ENCODE peak calls at places on chromosomes 7 and 10, in five cellular contexts. S is sigmoid colon, N is suprapubic skin, G is spleen, Z is adrenal gland. W is an unnamed sample.

GRCh38 chr10:10780746-10781145 is 236.9 kb upstream of the CELF2 start:
- DNase-seq in S (no peak), N (no peak), G (no peak), Z (no peak), W (no peak)

GRCh38 chr7:16712916-16713315 is 40.6 kb upstream of the TSPAN13 start:
- DNase-seq in S (no peak), N (no peak), G (no peak), Z (no peak), W (no peak)

GRCh38 chr10:17479822-17480221 is 25.4 kb upstream of the ST8SIA6 start:
- DNase-seq in S (no peak), N (no peak), G (no peak), Z (no peak), W (no peak)

GRCh38 chr10:100182908-100183307 is 2.9 kb downstream of the ERLIN1 start:
- DNase-seq in S (no peak), N (no peak), G (no peak), Z (no peak), W (no peak)

GRCh38 chr10:31129261-31129660 is 97.6 kb upstream of the ZNF438 start:
- DNase-seq in S (peak; percentile 87), N (no peak), G (no peak), Z (no peak), W (no peak)

GRCh38 chr7:94975316-94975715 is 67.9 kb downstream of the PPP1R9A start:
- DNase-seq in S (no peak), N (no peak), G (no peak), Z (no peak), W (no peak)

GRCh38 chr7:64651203-64651602 is 14.7 kb upstream of the ZNF107 start:
- DNase-seq in S (no peak), N (no peak), G (no peak), Z (peak; percentile 2), W (peak; percentile 40)

GRCh38 chr10:16519250-16519907 is 2.3 kb downstream of the C1QL3 start:
- DNase-seq in S (no peak), N (no peak), G (no peak), Z (no peak), W (no peak)

GRCh38 chr7:101678713-101679112 is 49.6 kb upstream of the MYL10 start:
- DNase-seq in S (no peak), N (no peak), G (no peak), Z (peak; percentile 62), W (no peak)

GRCh38 chr7:30996261-30996660 is 32.5 kb downstream of the GHRHR start:
- DNase-seq in S (peak; percentile 76), N (no peak), G (no peak), Z (no peak), W (no peak)

GRCh38 chr7:132622081-132622480 is 45.8 kb upstream of the PLXNA4 start:
- DNase-seq in S (no peak), N (no peak), G (no peak), Z (no peak), W (no peak)

GRCh38 chr7:78779788-78780187 is 673.7 kb downstream of the MAGI2 start:
- DNase-seq in S (no peak), N (no peak), G (no peak), Z (no peak), W (no peak)

GRCh38 chr10:95319239-95319638 is 28.4 kb upstream of the PDLIM1 start:
- DNase-seq in S (no peak), N (no peak), G (no peak), Z (no peak), W (no peak)

DNA sequence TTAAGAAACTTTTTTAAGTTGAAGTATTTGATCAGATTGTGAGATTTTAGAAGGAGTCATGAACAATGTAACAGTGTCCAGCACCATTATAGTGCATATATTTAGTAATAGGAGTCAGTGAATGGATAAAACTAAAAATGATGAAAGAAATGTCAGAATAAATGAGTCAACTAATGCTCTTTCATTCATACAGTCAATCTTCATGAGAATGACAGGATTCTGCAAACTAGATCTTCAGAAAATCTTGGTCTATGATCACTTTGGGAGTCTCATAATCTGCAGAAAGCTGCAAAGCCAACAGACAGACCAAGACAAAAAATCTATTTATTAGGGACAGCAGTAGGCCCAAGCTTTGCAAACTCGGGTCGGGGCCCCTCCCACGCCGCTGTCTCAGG is 710 bp downstream of the RNLS start:
- DNase-seq in S (no peak), N (no peak), G (no peak), Z (no peak), W (no peak)
- H3K4me3 ChIP-seq in S (peak overlapping the region; percentile 62), N (peak overlapping the region; percentile 64), G (peak overlapping the region; percentile 83), Z (no peak overlapping the region), W (peak overlapping the region; percentile 65)

DNA sequence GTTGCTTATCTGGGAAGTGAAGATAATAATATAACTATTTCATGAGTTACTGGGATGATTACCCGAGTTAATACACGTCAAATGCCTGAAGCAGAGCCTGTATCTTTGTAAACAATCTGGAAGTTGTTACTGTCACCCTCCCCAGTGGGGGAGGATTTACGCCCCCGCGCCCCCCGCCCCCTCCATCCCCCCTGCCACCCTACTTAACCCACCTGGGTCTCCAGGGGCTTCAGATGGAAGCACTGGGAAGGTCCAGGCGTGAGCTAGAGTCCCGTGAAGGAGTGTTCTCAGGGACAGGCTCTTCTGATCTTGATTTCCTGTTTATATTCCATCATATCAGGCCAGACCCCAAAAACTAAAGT is 691 bp upstream of the PPA1 start:
- DNase-seq in S (no peak), N (no peak), G (no peak), Z (no peak), W (no peak)
- TF ChIP-seq CTCF in S (no peak), N (no peak), G (no peak), Z (no peak), W (no peak)

DNA sequence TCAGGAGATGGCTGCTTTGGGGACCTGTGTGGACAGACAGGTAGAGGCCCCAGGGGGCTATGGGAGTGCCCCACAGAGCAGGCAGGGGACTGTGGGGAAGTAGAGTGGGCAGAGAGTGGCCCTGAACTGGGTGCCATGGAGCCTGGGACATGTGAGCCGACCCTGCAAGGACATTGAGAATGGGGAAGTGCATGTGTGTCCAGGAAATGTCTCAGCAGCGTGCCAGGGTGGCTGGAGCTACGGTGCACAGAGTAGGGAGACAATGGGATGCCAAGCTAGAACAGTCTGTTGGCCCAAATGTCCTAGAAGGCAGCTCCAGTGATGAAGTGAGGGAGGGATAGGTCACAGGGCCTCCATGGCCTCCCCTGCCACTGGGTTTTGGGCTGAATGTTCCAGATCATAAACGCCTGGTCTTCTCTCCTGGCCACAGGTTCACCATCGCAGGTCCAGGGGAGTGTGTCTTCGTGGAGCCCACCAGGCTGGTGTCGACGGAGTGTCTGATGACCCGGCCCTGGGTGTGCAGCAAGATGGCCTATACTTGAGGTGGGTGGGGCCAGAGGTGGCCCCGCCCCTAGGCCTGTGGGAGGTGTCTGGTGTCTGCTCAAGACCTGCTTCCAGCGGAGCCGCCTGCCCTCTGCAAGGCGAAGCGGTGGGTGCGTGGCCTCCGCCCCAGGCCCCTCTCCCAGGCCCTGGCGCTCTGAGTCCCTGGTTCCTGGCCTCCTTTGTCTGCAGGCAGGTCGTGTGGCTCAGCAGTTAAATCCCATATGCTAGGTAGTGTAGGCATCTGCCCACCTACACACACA is 20.5 kb downstream of the CLEC2L start:
- DNase-seq in S (no peak), N (no peak), G (no peak), Z (no peak), W (no peak)
- TF ChIP-seq POLR2A in S (no peak), N (no peak), G (no peak), Z (no peak), W (no peak)

GRCh38 chr10:74194545-74194944 is 43.5 kb downstream of the ADK start:
- DNase-seq in S (no peak), N (no peak), G (no peak), Z (no peak), W (no peak)
- H3K4me3 ChIP-seq in S (no peak overlapping the region), N (no peak overlapping the region), G (no peak overlapping the region), Z (no peak overlapping the region), W (no peak overlapping the region)

GRCh38 chr7:134553976-134554375 is 5.1 kb downstream of the AKR1B15 start:
- DNase-seq in S (no peak), N (no peak), G (no peak), Z (no peak), W (no peak)

GRCh38 chr7:134548877-134549276 is at the start of gene AKR1B15:
- DNase-seq in S (no peak), N (peak; percentile 69), G (no peak), Z (no peak), W (peak; percentile 43)

GRCh38 chr7:134549366-134549765 is 456 bp downstream of the AKR1B15 start:
- DNase-seq in S (no peak), N (no peak), G (no peak), Z (no peak), W (no peak)

GRCh38 chr7:134554417-134554966 is 5.6 kb downstream of the AKR1B15 start:
- DNase-seq in S (no peak), N (no peak), G (no peak), Z (no peak), W (no peak)

DNA sequence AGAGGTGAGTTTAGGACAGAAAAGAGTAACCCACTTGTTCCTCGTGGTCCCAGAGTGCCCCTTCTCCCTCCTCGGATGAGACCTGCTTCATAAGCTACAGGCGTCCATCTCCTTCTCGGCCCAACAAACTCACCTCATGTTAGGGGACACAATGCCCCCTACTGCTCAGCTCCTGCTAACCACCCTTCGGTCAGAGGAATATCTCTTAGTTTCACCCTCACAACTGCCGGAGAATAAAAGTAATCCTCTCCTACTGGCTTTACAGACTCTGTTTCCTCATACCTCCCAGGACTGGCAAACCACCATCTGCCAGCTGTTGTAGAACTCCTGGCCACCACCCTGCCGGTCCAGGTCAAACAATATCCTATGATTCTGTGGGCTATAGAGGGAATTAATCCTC is 3.2 kb downstream of the AKR1B15 start:
- DNase-seq in S (no peak), N (no peak), G (no peak), Z (no peak), W (no peak)
- TF ChIP-seq CTCF in S (no peak), N (no peak), G (no peak), Z (no peak), W (no peak)

DNA sequence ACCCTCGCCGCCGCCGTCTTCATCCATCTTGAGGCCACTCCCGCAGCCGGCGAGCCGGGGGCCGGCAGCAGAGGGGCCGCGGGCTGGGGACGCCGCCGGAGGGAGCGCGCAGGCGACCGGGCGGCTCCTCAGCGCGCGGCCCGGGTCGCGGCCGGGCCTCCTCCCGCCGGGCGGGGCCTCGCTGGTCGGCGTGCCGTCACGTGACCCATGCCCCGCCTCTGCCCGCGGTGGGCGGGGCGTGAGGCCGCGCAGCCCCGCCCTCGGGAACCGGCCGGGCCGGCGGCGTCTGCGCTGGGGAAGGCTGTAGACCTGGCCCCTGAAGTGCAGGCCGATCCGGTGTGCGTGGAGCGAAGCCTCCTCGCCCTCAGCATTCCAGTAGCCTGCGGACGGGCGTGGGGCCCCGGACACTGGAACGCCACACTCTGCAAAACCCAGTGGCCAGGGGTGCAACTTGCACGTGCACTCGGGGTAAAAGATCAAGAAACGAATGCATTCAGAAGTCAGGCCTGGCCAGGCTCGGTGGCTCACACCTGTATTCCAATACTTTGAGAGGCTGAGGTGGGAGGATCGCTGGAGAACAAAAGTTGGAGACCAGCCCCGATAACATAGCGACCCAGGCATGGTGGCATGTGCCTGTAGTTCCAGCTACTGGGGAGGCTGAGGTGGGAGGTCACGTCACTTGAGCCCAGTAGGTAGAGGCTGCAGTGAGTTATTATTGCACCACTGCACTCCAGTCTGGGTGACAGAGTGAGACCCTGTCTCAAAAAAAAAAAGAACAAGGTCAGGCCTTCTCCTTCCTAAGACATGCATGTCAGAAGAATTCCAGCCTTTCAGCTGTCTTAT is at the start of gene CYTH3:
- DNase-seq in S (peak; percentile 88), N (peak; percentile 75), G (peak; percentile 96), Z (peak; percentile 78), W (peak; percentile 57)
- TF ChIP-seq POLR2A in S (no peak), N (peak; percentile 67), G (no peak), Z (peak; percentile 70), W (no peak)

W was measured in lower leg skin.